ENCODE peak calls at places on chromosomes 4 and X, in nine cellular contexts. G is stimulated activated CD4-positive, alpha-beta T cell treated with anti-CD3 and anti-CD28 coated beads, Interleukin-12 subunit alpha, Interleukin-12 subunit beta, amount 100 ng/mL, for 24 hours; I is activated naive CD8-positive, alpha-beta T cell treated with anti-CD3 and anti-CD28 coated beads, Interleukin-2, amount 50 U/mL, for 24 hours; T is CD8-positive, alpha-beta T cell; Y is GM06990; P is stimulated activated CD8-positive, alpha-beta memory T cell treated with anti-CD3 and anti-CD28 coated beads, Interleukin-2, amount 100 ng/mL, for 48 hours; A is breast epithelium; Z is mesenchymal stem cell; X is EL. V is an unnamed sample.

GRCh38 chr4:8355306-8355705 is 85.2 kb downstream of the ACOX3 start:
- DNase-seq in A (no peak), Z (no peak), X (no peak), P (no peak), I (no peak), G (no peak), T (no peak), Y (no peak), V (no peak)

GRCh38 chr4:15034071-15034764 is 31.9 kb downstream of the CPEB2 start:
- DNase-seq in T (no peak), P (no peak), A (no peak), X (peak), Y (no peak), Z (peak), I (no peak), G (no peak), V (no peak)

GRCh38 chr4:95129708-95130343 is 372.1 kb downstream of the BMPR1B start:
- DNase-seq in A (no peak), P (no peak), I (no peak), G (no peak), T (no peak), Y (no peak), X (peak), Z (peak), V (no peak)

GRCh38 chr4:109673303-109673702 is 29.9 kb downstream of the CASP6 start:
- DNase-seq in Z (no peak), Y (no peak), X (no peak), T (no peak), I (no peak), G (no peak), A (no peak), P (no peak), V (no peak)

GRCh38 chrX:108732630-108733321 is 3.6 kb downstream of the IRS4 start:
- DNase-seq in Z (no peak), P (no peak), X (no peak), T (no peak), Y (no peak), A (no peak), I (no peak), G (no peak), V (no peak)

GRCh38 chrX:40646489-40647306 is 663 bp downstream of the CXorf38 start:
- DNase-seq in P (no peak), A (peak), Z (peak), X (peak), T (no peak), Y (peak), I (peak), G (peak), V (peak)

GRCh38 chr4:159451006-159451405 is 348.1 kb downstream of the RAPGEF2 start:
- DNase-seq in Y (no peak), P (no peak), T (no peak), Z (no peak), I (no peak), A (no peak), X (peak), G (no peak), V (no peak)

GRCh38 chrX:15242899-15243555 is 26.9 kb downstream of the ASB9 start:
- DNase-seq in X (peak), G (no peak), Z (peak), I (peak), Y (peak), A (no peak), P (no peak), T (peak), V (peak)

GRCh38 chr4:4425119-4425690 is 38.3 kb downstream of the NSG1 start:
- DNase-seq in T (no peak), Z (no peak), G (no peak), P (no peak), X (no peak), A (no peak), I (no peak), Y (no peak), V (no peak)

GRCh38 chrX:123736333-123736921 is 3.6 kb upstream of the THOC2 start:
- DNase-seq in X (peak), T (no peak), P (no peak), I (no peak), A (no peak), G (no peak), Z (peak), Y (no peak), V (no peak)

GRCh38 chrX:112968351-112969133 is 127.9 kb upstream of the AMOT start:
- DNase-seq in Z (no peak), A (no peak), I (no peak), X (no peak), T (no peak), G (no peak), Y (no peak), P (no peak), V (no peak)

GRCh38 chrX:148135738-148136137 is 154.6 kb downstream of the FMR1NB start:
- DNase-seq in X (no peak), A (no peak), Z (no peak), T (no peak), I (no peak), P (no peak), G (no peak), Y (no peak), V (no peak)

GRCh38 chr4:82947498-82947897 is 47.0 kb downstream of the THAP9 start:
- DNase-seq in X (no peak), T (no peak), P (no peak), Y (no peak), I (no peak), A (no peak), G (no peak), Z (no peak), V (no peak)

GRCh38 chr4:152696764-152697250 is 17.0 kb upstream of the TMEM154 start:
- DNase-seq in P (peak), I (no peak), A (peak), Z (peak), Y (peak), G (no peak), X (no peak), T (peak), V (peak)

GRCh38 chrX:79287724-79288123 is 79.4 kb downstream of the ITM2A start:
- DNase-seq in A (no peak), G (no peak), Z (no peak), P (no peak), T (no peak), Y (no peak), I (no peak), X (no peak), V (no peak)

GRCh38 chr4:499563-499962 is 553 bp downstream of the PIGG start:
- DNase-seq in I (no peak), T (no peak), Y (no peak), A (no peak), P (no peak), G (no peak), Z (peak), X (no peak), V (no peak)

GRCh38 chrX:153488231-153488914 is 6.4 kb upstream of the BGN start:
- DNase-seq in Z (no peak), P (no peak), X (peak), I (no peak), G (no peak), A (no peak), Y (no peak), T (no peak), V (no peak)

GRCh38 chr4:128823025-128823661 is 13.6 kb downstream of the JADE1 start:
- DNase-seq in P (no peak), Y (no peak), Z (peak), X (peak), G (no peak), A (no peak), I (no peak), T (no peak), V (no peak)

GRCh38 chr4:113222006-113222405 is 172.6 kb downstream of the ANK2 start:
- DNase-seq in Z (peak), I (no peak), X (peak), G (no peak), A (no peak), T (no peak), P (no peak), Y (no peak), V (no peak)

GRCh38 chr4:159541143-159541542 is 438.3 kb downstream of the RAPGEF2 start:
- DNase-seq in A (no peak), Y (no peak), P (no peak), G (no peak), I (no peak), Z (no peak), T (no peak), X (no peak), V (no peak)

GRCh38 chrX:105869676-105870075 is 47.3 kb downstream of the NRK start:
- DNase-seq in X (no peak), Y (no peak), Z (no peak), I (no peak), T (no peak), A (no peak), G (no peak), P (no peak), V (no peak)

GRCh38 chr4:88291003-88291402 is 6.6 kb upstream of the PPM1K start:
- DNase-seq in I (no peak), X (no peak), Y (no peak), T (no peak), A (no peak), G (no peak), P (no peak), Z (no peak), V (no peak)

GRCh38 chr4:79294064-79294463 is 31.8 kb downstream of the NAA11 start:
- DNase-seq in X (no peak), P (no peak), A (no peak), Z (no peak), T (no peak), Y (no peak), I (no peak), G (no peak), V (no peak)

GRCh38 chrX:24146283-24146865 is 3.2 kb upstream of the ZFX start:
- DNase-seq in I (no peak), G (no peak), T (no peak), P (no peak), X (peak), Z (peak), A (no peak), Y (no peak), V (no peak)

GRCh38 chrX:152926279-152926678 is 28.4 kb downstream of the ZNF185 start:
- DNase-seq in I (peak), Z (peak), P (peak), Y (no peak), A (peak), T (peak), G (peak), X (peak), V (peak)

GRCh38 chr4:183299464-183299863 is 20.6 kb downstream of the CLDN22 start:
- DNase-seq in A (no peak), P (no peak), Y (no peak), Z (no peak), T (no peak), I (no peak), G (no peak), X (no peak), V (no peak)

GRCh38 chrX:77003956-77004355 is 443.2 kb upstream of the FGF16 start:
- DNase-seq in X (no peak), Y (no peak), Z (no peak), T (no peak), G (peak), P (peak), I (peak), A (no peak), V (peak)

GRCh38 chrX:40446927-40447326 is 133.8 kb upstream of the ATP6AP2 start:
- DNase-seq in P (no peak), A (peak), X (no peak), G (no peak), I (no peak), Z (no peak), Y (no peak), T (no peak), V (no peak)

GRCh38 chrX:154761977-154762528 is 611 bp upstream of the DKC1 start:
- DNase-seq in G (no peak), Z (no peak), I (no peak), A (no peak), X (no peak), P (no peak), Y (no peak), T (peak), V (no peak)

V was measured in T-helper 2 cell treated with Interferon-gamma antibody and Interleukin-4, amounts not matched to agents 5 μg/mL and 100 μg/mL, for 36 hours.